ENCODE peak calls at places on chromosomes 2 and 18, in five cellular contexts. J is dorsolateral prefrontal cortex, E is G401, G is HEK293T, H is psoas muscle. V is an unnamed sample.

GRCh38 chr2:120441351-120441700 is 95.4 kb downstream of the INHBB start:
- DNase-seq in J (no peak), E (no peak), G (no peak), H (no peak), V (no peak)

GRCh38 chr2:239517686-239518085 is 116.9 kb upstream of the HDAC4 start:
- DNase-seq in J (no peak), E (no peak), G (no peak), H (no peak), V (no peak)

GRCh38 chr2:158478237-158478636 is 21.5 kb downstream of the PKP4 start:
- DNase-seq in J (no peak), E (no peak), G (no peak), H (no peak), V (no peak)

GRCh38 chr2:204315236-204315662 is 230.0 kb upstream of the PARD3B start:
- DNase-seq in J (no peak), E (peak), G (no peak), H (no peak), V (peak)

GRCh38 chr2:715038-715437 is 37.8 kb upstream of the TMEM18 start:
- DNase-seq in J (no peak), E (no peak), G (no peak), H (no peak), V (no peak)

GRCh38 chr2:28004086-28004485 is 113.6 kb downstream of the BABAM2 start:
- DNase-seq in J (no peak), E (no peak), G (no peak), H (no peak), V (no peak)

GRCh38 chr2:203820969-203821368 is 46.6 kb upstream of the CTLA4 start:
- DNase-seq in J (no peak), E (no peak), G (no peak), H (no peak), V (no peak)

GRCh38 chr2:159084395-159085370 is 116.2 kb downstream of the TANC1 start:
- DNase-seq in J (no peak), E (no peak), G (no peak), H (no peak), V (no peak)

GRCh38 chr2:237942512-237942897 is 24.3 kb upstream of the UBE2F start:
- DNase-seq in J (no peak), E (no peak), G (no peak), H (no peak), V (no peak)

GRCh38 chr2:2899826-2900225 is 477.8 kb downstream of the EIPR1 start:
- DNase-seq in J (no peak), E (no peak), G (no peak), H (no peak), V (no peak)

GRCh38 chr18:34978533-34978893 is 62.7 kb upstream of the MAPRE2 start:
- DNase-seq in J (no peak), E (peak), G (no peak), H (no peak), V (no peak)

GRCh38 chr2:191049728-191050639 is 36.0 kb upstream of the STAT1 start:
- DNase-seq in J (no peak), E (no peak), G (no peak), H (no peak), V (peak)